ENCODE peak calls at places on chromosome X, in eight cellular contexts. S is spleen; L is CD4-positive, CD25-positive, alpha-beta regulatory T cell; Y is lung; R is gastrocnemius medialis; C is lower lobe of right lung; W is hepatocyte; D is tibial nerve. Z is an unnamed sample.

GRCh38 chrX:45300638-45301037 is 100.0 kb upstream of the DIPK2B start:
- DNase-seq in S (no peak), L (no peak), Y (no peak), R (no peak), C (no peak), W (no peak), D (no peak), Z (no peak)

GRCh38 chrX:663841-664240 is 33.2 kb downstream of the SHOX start:
- DNase-seq in S (peak; percentile 25), L (no peak), Y (no peak), R (no peak), C (no peak), W (no peak), D (no peak), Z (no peak)

GRCh38 chrX:74382613-74383012 is 38.7 kb upstream of the SLC16A2 start:
- DNase-seq in S (peak; percentile 77), L (peak; percentile 13), Y (peak; percentile 75), R (peak; percentile 2), C (peak; percentile 63), W (peak; percentile 60), D (peak; percentile 53), Z (peak; percentile 28)

GRCh38 chrX:24475480-24475879 is 10.4 kb downstream of the PDK3 start:
- DNase-seq in S (no peak), L (no peak), Y (no peak), R (no peak), C (no peak), W (no peak), D (no peak), Z (no peak)

GRCh38 chrX:20685652-20686051 is 418.9 kb upstream of the RPS6KA3 start:
- DNase-seq in S (no peak), L (no peak), Y (no peak), R (no peak), C (no peak), W (no peak), D (no peak), Z (no peak)

GRCh38 chrX:148380614-148381561 is 119.5 kb upstream of the AFF2 start:
- DNase-seq in S (no peak), L (no peak), Y (no peak), R (no peak), C (no peak), W (peak; percentile 19), D (no peak), Z (no peak)

GRCh38 chrX:68982476-68982875 is 153.7 kb downstream of the EFNB1 start:
- DNase-seq in S (no peak), L (no peak), Y (no peak), R (no peak), C (no peak), W (no peak), D (no peak), Z (no peak)

GRCh38 chrX:115535421-115535820 is 25.6 kb upstream of the PLS3 start:
- DNase-seq in S (no peak), L (no peak), Y (no peak), R (no peak), C (no peak), W (no peak), D (no peak), Z (no peak)

GRCh38 chrX:27883468-27884092 is 75.8 kb downstream of the MAGEB10 start:
- DNase-seq in S (no peak), L (no peak), Y (no peak), R (no peak), C (no peak), W (no peak), D (no peak), Z (no peak)

GRCh38 chrX:138037548-138037947 is 471.6 kb downstream of the ZIC3 start:
- DNase-seq in S (no peak), L (no peak), Y (no peak), R (no peak), C (no peak), W (no peak), D (no peak), Z (no peak)

GRCh38 chrX:119190251-119190651 is 45.8 kb upstream of the PGRMC1 start:
- DNase-seq in S (no peak), L (no peak), Y (no peak), R (no peak), C (no peak), W (no peak), D (no peak), Z (peak; percentile 64)

GRCh38 chrX:67780694-67781109 is 236.9 kb downstream of the AR start:
- DNase-seq in S (no peak), L (no peak), Y (peak; percentile 85), R (peak; percentile 56), C (peak; percentile 74), W (peak; percentile 62), D (peak; percentile 41), Z (peak; percentile 86)

GRCh38 chrX:47361538-47362511 is 8.6 kb upstream of the ZNF157 start:
- DNase-seq in S (peak; percentile 88), L (peak; percentile 39), Y (peak; percentile 76), R (peak; percentile 47), C (peak; percentile 75), W (peak; percentile 89), D (peak; percentile 44), Z (peak; percentile 63)

GRCh38 chrX:136065044-136065671 is 79.9 kb downstream of the SLC9A6 start:
- DNase-seq in S (no peak), L (peak; percentile 1), Y (peak; percentile 32), R (peak; percentile 8), C (peak; percentile 50), W (no peak), D (peak; percentile 16), Z (peak; percentile 65)

GRCh38 chrX:124426824-124427223 is 80.5 kb downstream of the SH2D1A start:
- DNase-seq in S (no peak), L (no peak), Y (no peak), R (no peak), C (no peak), W (no peak), D (no peak), Z (no peak)

GRCh38 chrX:20913760-20914159 is 460.5 kb upstream of the CNKSR2 start:
- DNase-seq in S (no peak), L (no peak), Y (no peak), R (no peak), C (no peak), W (peak; percentile 34), D (no peak), Z (no peak)

GRCh38 chrX:40922307-40922706 is 162.9 kb upstream of the USP9X start:
- DNase-seq in S (no peak), L (no peak), Y (no peak), R (no peak), C (no peak), W (peak; percentile 61), D (no peak), Z (no peak)

GRCh38 chrX:70421618-70422017 is 1.5 kb upstream of the GDPD2 start:
- DNase-seq in S (no peak), L (no peak), Y (no peak), R (no peak), C (no peak), W (no peak), D (no peak), Z (no peak)

GRCh38 chrX:70088281-70088680 is 26.0 kb downstream of the OTUD6A start:
- DNase-seq in S (no peak), L (no peak), Y (no peak), R (no peak), C (no peak), W (no peak), D (no peak), Z (no peak)

GRCh38 chrX:15114865-15115566 is 154.9 kb downstream of the ASB9 start:
- DNase-seq in S (no peak), L (no peak), Y (no peak), R (no peak), C (no peak), W (no peak), D (no peak), Z (no peak)

GRCh38 chrX:37545066-37545465 is 26.4 kb upstream of the LANCL3 start:
- DNase-seq in S (peak; percentile 50), L (no peak), Y (no peak), R (no peak), C (no peak), W (no peak), D (no peak), Z (no peak)
- H3K4me1 ChIP-seq in S (no peaks in the 10 kb centered on the region), L (no peaks in the 10 kb centered on the region), Y (no peaks in the 10 kb centered on the region), R (no peaks in the 10 kb centered on the region), C (no peaks in the 10 kb centered on the region), W (no peaks in the 10 kb centered on the region), D (no peaks in the 10 kb centered on the region), Z (no peaks in the 10 kb centered on the region)

GRCh38 chrX:134570899-134571298 is 87.4 kb downstream of the PLAC1 start:
- DNase-seq in S (no peak), L (no peak), Y (no peak), R (no peak), C (no peak), W (no peak), D (no peak), Z (no peak)
- H3K4me1 ChIP-seq in S (no peaks in the 10 kb centered on the region), L (no peaks in the 10 kb centered on the region), Y (no peaks in the 10 kb centered on the region), R (peaks cover 6% of the 10 kb centered on the region), C (no peaks in the 10 kb centered on the region), W (no peaks in the 10 kb centered on the region), D (no peaks in the 10 kb centered on the region), Z (no peaks in the 10 kb centered on the region)

GRCh38 chrX:65685112-65685511 is 17.7 kb downstream of the MSN start:
- DNase-seq in S (no peak), L (no peak), Y (no peak), R (no peak), C (no peak), W (no peak), D (no peak), Z (no peak)
- H3K4me1 ChIP-seq in S (peaks cover 99% of the 10 kb centered on the region), L (peaks cover 90% of the 10 kb centered on the region), Y (peaks cover 19% of the 10 kb centered on the region), R (peaks cover 44% of the 10 kb centered on the region), C (peaks cover 95% of the 10 kb centered on the region), W (no peaks in the 10 kb centered on the region), D (peaks cover 51% of the 10 kb centered on the region), Z (peaks cover 25% of the 10 kb centered on the region)

GRCh38 chrX:2710041-2710471 is 19.0 kb downstream of the CD99 start:
- DNase-seq in S (peak; percentile 44), L (no peak), Y (no peak), R (peak; percentile 30), C (no peak), W (peak; percentile 71), D (no peak), Z (no peak)

GRCh38 chrX:2707334-2707760 is 16.3 kb downstream of the CD99 start:
- DNase-seq in S (peak; percentile 87), L (no peak), Y (peak; percentile 55), R (peak; percentile 75), C (no peak), W (peak; percentile 83), D (peak; percentile 52), Z (peak; percentile 80)

GRCh38 chrX:2708016-2708415 is 16.9 kb downstream of the CD99 start:
- DNase-seq in S (peak; percentile 34), L (no peak), Y (no peak), R (no peak), C (no peak), W (no peak), D (no peak), Z (no peak)

GRCh38 chrX:2710496-2710895 is 19.4 kb downstream of the CD99 start:
- DNase-seq in S (no peak), L (no peak), Y (no peak), R (no peak), C (no peak), W (peak; percentile 54), D (no peak), Z (no peak)

DNA sequence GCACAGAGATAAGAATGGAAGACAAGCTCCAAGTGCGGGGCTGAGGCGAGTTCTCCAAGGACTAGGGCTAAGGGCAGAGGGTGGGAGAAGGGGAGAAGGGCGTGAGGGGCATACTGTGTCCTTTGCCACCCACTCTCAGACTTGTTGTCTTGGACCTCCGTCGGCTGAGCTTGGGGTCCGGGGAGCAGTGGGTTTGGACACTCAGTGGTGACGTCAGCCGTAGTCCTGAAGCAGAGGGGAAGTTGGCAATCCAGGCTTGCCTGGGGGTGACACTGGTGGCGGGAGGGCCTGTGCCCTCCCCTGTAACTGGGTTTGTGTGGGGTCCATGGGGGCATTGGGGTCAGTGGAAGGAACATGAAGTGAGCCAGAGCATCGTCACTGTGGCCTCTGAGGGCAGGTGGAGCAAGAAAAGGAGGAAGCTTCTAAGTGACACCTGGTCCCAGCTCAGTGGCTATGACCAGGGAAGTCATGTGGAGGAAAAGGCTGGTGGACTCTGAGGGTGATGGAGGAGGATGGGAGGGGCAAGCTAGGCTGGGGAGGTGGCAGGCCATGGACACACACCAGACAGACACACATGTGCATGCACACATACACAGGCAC is 17.6 kb downstream of the CD99 start:
- DNase-seq in S (peak; percentile 69), L (no peak), Y (no peak), R (no peak), C (no peak), W (no peak), D (no peak), Z (no peak)
- H3K4me1 ChIP-seq in S (peaks cover 98% of the 10 kb centered on the region), L (peaks cover 52% of the 10 kb centered on the region), Y (peaks cover 38% of the 10 kb centered on the region), R (peaks cover 68% of the 10 kb centered on the region), C (peaks cover 73% of the 10 kb centered on the region), W (peaks cover 42% of the 10 kb centered on the region), D (peaks cover 50% of the 10 kb centered on the region), Z (peaks cover 55% of the 10 kb centered on the region)